ENCODE peak calls at places on chromosomes 4 and X, in seven cellular contexts. J, P, O, Q, F, T and G are unnamed samples. For H3K9me3, the result is how much of the 10 kb centered on the place peaks cover.

GRCh38 chr4:56764775-56765174 is 56.7 kb downstream of the SPINK2 start:
- DNase-seq in J (no peak), P (no peak), O (no peak), Q (peak), F (no peak), T (no peak), G (no peak)

GRCh38 chr4:87119965-87120364 is 100.5 kb downstream of the KLHL8 start:
- DNase-seq in J (no peak), P (peak), O (no peak), Q (no peak), F (no peak), T (no peak), G (no peak)

GRCh38 chrX:101160001-101160400 is 59.6 kb upstream of the DRP2 start:
- DNase-seq in J (no peak), P (no peak), O (no peak), Q (no peak), F (no peak), T (no peak), G (no peak)

GRCh38 chr4:142035556-142035955 is 399.2 kb downstream of the IL15 start:
- DNase-seq in J (no peak), P (no peak), O (no peak), Q (peak), F (no peak), T (no peak), G (no peak)

GRCh38 chrX:1491851-1492349 is 39.2 kb upstream of the ASMTL start:
- DNase-seq in J (no peak), P (no peak), O (no peak), Q (no peak), F (no peak), T (peak), G (no peak)

GRCh38 chr4:158015241-158015640 is 157.6 kb downstream of the GASK1B start:
- DNase-seq in J (no peak), P (peak), O (no peak), Q (peak), F (no peak), T (no peak), G (no peak)

GRCh38 chr4:54232151-54232688 is 3.1 kb downstream of the PDGFRA start:
- DNase-seq in J (no peak), P (no peak), O (no peak), Q (no peak), F (no peak), T (no peak), G (no peak)

GRCh38 chr4:1576961-1577814 is 106.9 kb downstream of the FAM53A start:
- DNase-seq in J (peak), P (no peak), O (no peak), Q (no peak), F (no peak), T (no peak), G (no peak)

GRCh38 chr4:33941854-33942253 is 2302.5 kb downstream of the ARAP2 start:
- DNase-seq in J (no peak), P (no peak), O (no peak), Q (no peak), F (no peak), T (no peak), G (no peak)

GRCh38 chr4:5691491-5692132 is 16.7 kb downstream of the EVC2 start:
- DNase-seq in J (no peak), P (no peak), O (no peak), Q (no peak), F (no peak), T (no peak), G (no peak)

GRCh38 chrX:9997524-9997923 is 30.4 kb downstream of the CLDN34 start:
- DNase-seq in J (no peak), P (no peak), O (no peak), Q (no peak), F (no peak), T (no peak), G (no peak)

GRCh38 chrX:133847595-133847994 is 137.8 kb downstream of the GPC3 start:
- DNase-seq in J (no peak), P (no peak), O (no peak), Q (no peak), F (no peak), T (no peak), G (no peak)

GRCh38 chr4:181835348-181835747 is 407.9 kb upstream of the TENM3 start:
- DNase-seq in J (no peak), P (peak), O (no peak), Q (no peak), F (no peak), T (no peak), G (no peak)

GRCh38 chr4:73103799-73104503 is 34.4 kb upstream of the COX18 start:
- DNase-seq in J (no peak), P (no peak), O (no peak), Q (peak), F (no peak), T (no peak), G (no peak)

GRCh38 chrX:6292599-6292998 is 63.9 kb upstream of the NLGN4X start:
- DNase-seq in J (no peak), P (no peak), O (no peak), Q (no peak), F (no peak), T (peak), G (no peak)

GRCh38 chr4:95141376-95141775 is 383.6 kb downstream of the BMPR1B start:
- DNase-seq in J (no peak), P (no peak), O (no peak), Q (no peak), F (no peak), T (no peak), G (no peak)

GRCh38 chr4:88582493-88582892 is 9.8 kb upstream of the HERC3 start:
- DNase-seq in J (no peak), P (peak), O (no peak), Q (no peak), F (no peak), T (no peak), G (no peak)

GRCh38 chrX:4320436-4320947 is 607.0 kb upstream of the PRKX start:
- DNase-seq in J (no peak), P (no peak), O (no peak), Q (no peak), F (no peak), T (no peak), G (no peak)

GRCh38 chrX:133414399-133415275 is 652 bp downstream of the GPC4 start:
- DNase-seq in J (peak), P (peak), O (peak), Q (no peak), F (no peak), T (no peak), G (peak)

GRCh38 chrX:30343206-30343605 is 34.0 kb upstream of the NR0B1 start:
- DNase-seq in J (no peak), P (no peak), O (no peak), Q (no peak), F (no peak), T (no peak), G (no peak)

GRCh38 chr4:151990201-151990600 is 229.4 kb upstream of the GATB start:
- DNase-seq in J (no peak), P (peak), O (no peak), Q (peak), F (peak), T (no peak), G (no peak)

GRCh38 chr4:181281451-181281850 is 961.8 kb upstream of the TENM3 start:
- DNase-seq in J (no peak), P (no peak), O (no peak), Q (no peak), F (no peak), T (no peak), G (no peak)

GRCh38 chr4:6908397-6909112 is 1.1 kb upstream of the TBC1D14 start:
- DNase-seq in J (no peak), P (no peak), O (no peak), Q (peak), F (no peak), T (no peak), G (no peak)

GRCh38 chrX:152074163-152074562 is 64.2 kb downstream of the MAGEA10 start:
- DNase-seq in J (no peak), P (no peak), O (no peak), Q (no peak), F (no peak), T (no peak), G (no peak)

GRCh38 chr4:38099020-38099600 is 138.9 kb downstream of the PTTG2 start:
- DNase-seq in J (no peak), P (no peak), O (no peak), Q (no peak), F (no peak), T (no peak), G (no peak)

GRCh38 chrX:72299891-72300630 is 5.7 kb downstream of the CITED1 start:
- DNase-seq in J (no peak), P (no peak), O (no peak), Q (no peak), F (no peak), T (no peak), G (no peak)

GRCh38 chrX:79506001-79506400 is 138.9 kb upstream of the ITM2A start:
- DNase-seq in J (no peak), P (no peak), O (no peak), Q (no peak), F (no peak), T (no peak), G (no peak)

GRCh38 chrX:21963736-21964135 is 23.2 kb downstream of the SMS start:
- DNase-seq in J (no peak), P (no peak), O (no peak), Q (peak), F (no peak), T (no peak), G (peak)

GRCh38 chr4:16461362-16461761 is 235.1 kb upstream of the TAPT1 start:
- DNase-seq in J (no peak), P (peak), O (no peak), Q (no peak), F (no peak), T (no peak), G (no peak)

GRCh38 chr4:103099691-103100392 is at the start of gene BDH2:
- DNase-seq in J (no peak), P (peak), O (peak), Q (peak), F (peak), T (peak), G (peak)

GRCh38 chrX:13131511-13132137 is 87.2 kb upstream of the FAM9C start:
- DNase-seq in J (peak), P (peak), O (no peak), Q (no peak), F (no peak), T (no peak), G (no peak)

DNA sequence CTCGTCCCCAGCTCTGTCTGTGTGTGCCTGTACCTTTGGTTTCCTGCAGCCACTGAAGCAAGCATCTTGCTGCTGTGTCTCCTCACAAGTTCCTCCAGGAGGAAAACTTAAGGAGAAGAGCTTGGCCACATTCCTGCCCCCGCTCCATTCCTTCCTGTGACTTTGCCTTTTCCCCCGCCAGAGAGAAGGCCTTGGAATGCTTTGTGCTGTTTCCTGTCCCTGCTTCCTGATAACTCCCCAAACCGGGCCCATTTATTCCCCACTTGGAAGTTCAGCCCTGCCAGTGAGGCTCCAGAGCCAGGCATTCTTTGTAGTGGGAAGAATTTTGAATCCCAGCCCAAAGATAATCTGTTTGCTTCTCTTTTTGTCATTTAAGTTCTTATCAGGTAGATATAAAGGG is 33.1 kb downstream of the SMIM10L2A start:
- DNase-seq in J (no peak), P (no peak), O (no peak), Q (no peak), F (no peak), T (no peak), G (no peak)
- H3K9me3 ChIP-seq in J (under half), P (under half), O (under half), Q (under half), F (under half), T (under half), G (under half)

GRCh38 chr4:3483471-3483921 is 20.4 kb downstream of the DOK7 start:
- DNase-seq in J (no peak), P (no peak), O (no peak), Q (no peak), F (no peak), T (no peak), G (peak)

GRCh38 chr4:3485882-3486555 is 22.9 kb downstream of the DOK7 start:
- DNase-seq in J (no peak), P (no peak), O (no peak), Q (no peak), F (no peak), T (no peak), G (no peak)

GRCh38 chr4:3482707-3483106 is 19.6 kb downstream of the DOK7 start:
- DNase-seq in J (no peak), P (no peak), O (no peak), Q (no peak), F (no peak), T (no peak), G (no peak)

GRCh38 chr4:3485011-3485881 is 22.1 kb downstream of the DOK7 start:
- DNase-seq in J (no peak), P (peak), O (no peak), Q (no peak), F (no peak), T (peak), G (no peak)

GRCh38 chr4:3484057-3484973 is 21.2 kb downstream of the DOK7 start:
- DNase-seq in J (no peak), P (peak), O (no peak), Q (no peak), F (peak), T (peak), G (peak)
- H3K4me3 ChIP-seq in J (no peak), P (peak), O (no peak), Q (no peak), F (peak), T (peak), G (no peak)

DNA sequence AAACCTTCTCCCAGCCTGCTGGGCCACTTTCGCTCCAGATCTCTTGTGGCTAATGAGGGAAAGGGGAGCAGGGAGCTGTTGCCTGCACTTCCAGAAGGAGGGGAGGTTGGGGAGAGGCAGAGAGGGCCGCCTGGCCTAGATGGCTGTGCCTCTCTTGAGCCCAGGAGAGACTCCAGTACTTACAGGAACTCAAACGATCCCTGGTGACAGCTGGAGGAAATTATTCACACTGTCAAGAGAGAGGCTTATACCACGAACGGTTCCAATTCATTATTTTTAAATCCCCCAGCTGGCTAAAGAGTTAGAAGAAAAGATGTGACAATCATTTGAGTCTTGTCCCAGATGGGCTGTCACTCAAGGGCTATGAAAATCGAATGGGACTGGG is 96.1 kb downstream of the PHKA2 start:
- DNase-seq in J (no peak), P (no peak), O (no peak), Q (no peak), F (no peak), T (no peak), G (no peak)
- H3K27ac ChIP-seq in J (peak), P (no peak), O (peak), Q (no peak), F (peak), T (no peak), G (peak)

GRCh38 chr4:78774395-78774794 is 1.8 kb upstream of the BMP2K start:
- DNase-seq in J (no peak), P (no peak), O (no peak), Q (peak), F (no peak), T (no peak), G (no peak)

GRCh38 chr4:78775278-78776030 is 696 bp upstream of the BMP2K start:
- DNase-seq in J (peak), P (peak), O (peak), Q (peak), F (peak), T (peak), G (peak)

GRCh38 chr4:78770091-78770642 is 6.0 kb upstream of the BMP2K start:
- DNase-seq in J (no peak), P (no peak), O (no peak), Q (no peak), F (no peak), T (no peak), G (no peak)

GRCh38 chr4:78776031-78776728 is at the start of gene BMP2K:
- DNase-seq in J (peak), P (peak), O (peak), Q (peak), F (peak), T (peak), G (peak)

GRCh38 chr4:78772526-78773084 is 3.5 kb upstream of the BMP2K start:
- DNase-seq in J (no peak), P (no peak), O (no peak), Q (no peak), F (no peak), T (no peak), G (no peak)
- H3K9me3 ChIP-seq in J (under half), P (under half), O (under half), Q (under half), F (under half), T (under half), G (under half)

DNA sequence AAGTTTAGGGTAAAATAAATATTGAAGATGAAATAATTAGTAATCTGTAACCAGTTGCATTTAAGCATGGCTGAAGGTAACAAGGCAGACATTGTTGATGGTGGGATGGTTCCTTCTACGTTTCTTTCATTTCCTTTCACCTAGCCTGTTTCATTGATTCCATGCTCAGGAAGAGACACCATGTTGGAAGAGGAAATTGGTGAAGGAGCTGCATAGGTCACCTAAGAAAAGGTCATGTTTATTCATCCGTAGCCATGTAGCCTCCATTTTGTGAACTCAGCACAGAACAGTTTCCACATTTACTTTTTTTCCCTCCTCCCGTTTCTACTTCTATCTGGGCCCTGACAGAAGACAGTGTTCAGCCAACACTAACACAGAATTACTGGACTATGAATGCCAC is 3.8 kb downstream of the ADH1B start:
- DNase-seq in J (no peak), P (no peak), O (no peak), Q (no peak), F (no peak), T (no peak), G (no peak)
- H3K4me3 ChIP-seq in J (peak), P (no peak), O (peak), Q (no peak), F (no peak), T (no peak), G (peak)

GRCh38 chr4:11904117-11904535 is 475.4 kb upstream of the HS3ST1 start:
- DNase-seq in J (peak), P (peak), O (peak), Q (no peak), F (no peak), T (no peak), G (peak)
- H3K27ac ChIP-seq in J (peak), P (no peak), O (peak), Q (no peak), F (no peak), T (no peak), G (no peak)

DNA sequence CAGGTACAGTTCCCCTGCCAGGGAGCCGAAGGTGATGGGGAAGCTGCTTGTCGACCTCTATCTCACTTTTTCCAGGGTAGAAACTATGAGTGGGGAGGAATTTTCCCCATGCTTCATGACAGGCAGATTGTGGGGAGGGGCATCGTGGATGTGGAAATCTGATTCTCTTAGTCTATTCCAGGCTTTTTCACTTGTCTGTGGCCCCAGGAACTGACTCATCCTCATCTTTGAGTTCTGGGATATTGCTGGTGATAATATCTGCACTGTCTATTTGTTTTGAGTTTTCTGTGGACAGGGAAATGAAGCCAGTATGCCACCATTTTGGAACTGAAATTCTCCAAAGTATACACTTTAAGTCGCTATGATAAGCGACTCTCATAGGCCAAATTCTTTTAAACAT is 7.6 kb upstream of the TLR2 start:
- DNase-seq in J (no peak), P (peak), O (no peak), Q (peak), F (no peak), T (no peak), G (no peak)
- H3K9me3 ChIP-seq in J (under half), P (under half), O (under half), Q (under half), F (under half), T (under half), G (under half)

GRCh38 chrX:40474205-40474626 is 106.6 kb upstream of the ATP6AP2 start:
- DNase-seq in J (peak), P (peak), O (peak), Q (peak), F (peak), T (no peak), G (no peak)

GRCh38 chrX:40473460-40474204 is 107.1 kb upstream of the ATP6AP2 start:
- DNase-seq in J (no peak), P (no peak), O (no peak), Q (no peak), F (no peak), T (no peak), G (no peak)

GRCh38 chrX:40470830-40471429 is 109.8 kb upstream of the ATP6AP2 start:
- DNase-seq in J (no peak), P (no peak), O (no peak), Q (no peak), F (no peak), T (peak), G (no peak)

GRCh38 chrX:40469316-40469715 is 111.5 kb upstream of the ATP6AP2 start:
- DNase-seq in J (no peak), P (no peak), O (no peak), Q (no peak), F (no peak), T (no peak), G (no peak)

GRCh38 chrX:40471965-40472648 is 108.7 kb upstream of the ATP6AP2 start:
- DNase-seq in J (peak), P (peak), O (peak), Q (peak), F (no peak), T (peak), G (no peak)
- H3K4me3 ChIP-seq in J (peak), P (no peak), O (no peak), Q (no peak), F (no peak), T (no peak), G (no peak)